ENCODE peak calls at places on chromosome 15, in seven cellular contexts. R is adrenal gland, Z is thoracic aorta, I is cardiac muscle cell, S is H9, T is breast epithelium, P is colonic mucosa. U is an unnamed sample. For H3K4me1, the result is how much of the 10 kb centered on the place peaks cover.

GRCh38 chr15:64611085-64611484 is 150.7 kb downstream of the ZNF609 start:
- DNase-seq in Z (no peak), S (no peak), T (no peak), I (no peak), P (no peak), R (no peak), U (no peak)

GRCh38 chr15:68638953-68639500 is 60.2 kb downstream of the CORO2B start:
- DNase-seq in I (no peak), P (no peak), R (no peak), Z (no peak), T (no peak), S (no peak), U (no peak)

GRCh38 chr15:64246364-64247189 is 83.8 kb upstream of the PPIB start:
- DNase-seq in R (peak), T (no peak), P (no peak), S (peak), I (peak), Z (no peak), U (no peak)

GRCh38 chr15:99983171-99983891 is 250.1 kb upstream of the LYSMD4 start:
- DNase-seq in S (peak), R (no peak), T (no peak), Z (no peak), I (peak), P (no peak), U (no peak)

GRCh38 chr15:31489801-31490646 is 163.4 kb downstream of the KLF13 start:
- DNase-seq in P (peak), S (peak), R (peak), Z (no peak), I (peak), T (no peak), U (no peak)

GRCh38 chr15:51765751-51766150 is 14.4 kb downstream of the TMOD2 start:
- DNase-seq in T (no peak), S (no peak), I (no peak), P (no peak), R (no peak), Z (no peak), U (no peak)

GRCh38 chr15:37028609-37029287 is 71.6 kb downstream of the MEIS2 start:
- DNase-seq in P (no peak), R (no peak), T (no peak), I (peak), S (no peak), Z (no peak), U (no peak)

GRCh38 chr15:85964471-85964870 is 115.2 kb upstream of the AGBL1 start:
- DNase-seq in P (no peak), I (no peak), S (no peak), Z (no peak), R (no peak), T (no peak), U (no peak)

GRCh38 chr15:41857316-41857715 is 18.7 kb downstream of the PLA2G4B start:
- DNase-seq in R (no peak), T (no peak), P (no peak), Z (no peak), I (no peak), S (no peak), U (no peak)

GRCh38 chr15:69398541-69398940 is 15.6 kb upstream of the KIF23 start:
- DNase-seq in Z (no peak), R (no peak), I (no peak), T (no peak), P (no peak), S (no peak), U (no peak)

GRCh38 chr15:65214010-65214409 is 2.7 kb upstream of the CILP start:
- DNase-seq in S (no peak), T (no peak), Z (no peak), P (no peak), R (no peak), I (no peak), U (no peak)

GRCh38 chr15:72685925-72686794 is at the start of the genes BBS4 and HIGD2B:
- DNase-seq in I (peak), R (peak), Z (peak), T (peak), P (peak), S (peak), U (no peak)

GRCh38 chr15:63136742-63137141 is 15.1 kb downstream of the LACTB start:
- DNase-seq in P (no peak), S (no peak), R (no peak), I (no peak), T (no peak), Z (no peak), U (no peak)

GRCh38 chr15:59140422-59141226 is 35.7 kb downstream of the CCNB2 start:
- DNase-seq in P (peak), R (no peak), S (no peak), I (peak), T (no peak), Z (no peak), U (no peak)

GRCh38 chr15:40933520-40933904 is 4.4 kb downstream of the DLL4 start:
- DNase-seq in I (no peak), T (no peak), P (peak), Z (no peak), S (no peak), R (no peak), U (no peak)

GRCh38 chr15:63791236-63791635 is 42.5 kb downstream of the HERC1 start:
- DNase-seq in I (no peak), R (no peak), S (no peak), T (no peak), Z (no peak), P (no peak), U (no peak)

GRCh38 chr15:57806003-57806402 is 99.5 kb downstream of the POLR2M start:
- DNase-seq in T (no peak), P (no peak), Z (no peak), R (no peak), I (no peak), S (no peak), U (no peak)

GRCh38 chr15:38195191-38195901 is 57.3 kb upstream of the SPRED1 start:
- DNase-seq in P (no peak), Z (no peak), R (no peak), T (no peak), I (no peak), S (no peak), U (no peak)

GRCh38 chr15:63104727-63105126 is 16.9 kb upstream of the LACTB start:
- DNase-seq in R (no peak), I (peak), T (no peak), S (no peak), P (no peak), Z (no peak), U (no peak)

DNA sequence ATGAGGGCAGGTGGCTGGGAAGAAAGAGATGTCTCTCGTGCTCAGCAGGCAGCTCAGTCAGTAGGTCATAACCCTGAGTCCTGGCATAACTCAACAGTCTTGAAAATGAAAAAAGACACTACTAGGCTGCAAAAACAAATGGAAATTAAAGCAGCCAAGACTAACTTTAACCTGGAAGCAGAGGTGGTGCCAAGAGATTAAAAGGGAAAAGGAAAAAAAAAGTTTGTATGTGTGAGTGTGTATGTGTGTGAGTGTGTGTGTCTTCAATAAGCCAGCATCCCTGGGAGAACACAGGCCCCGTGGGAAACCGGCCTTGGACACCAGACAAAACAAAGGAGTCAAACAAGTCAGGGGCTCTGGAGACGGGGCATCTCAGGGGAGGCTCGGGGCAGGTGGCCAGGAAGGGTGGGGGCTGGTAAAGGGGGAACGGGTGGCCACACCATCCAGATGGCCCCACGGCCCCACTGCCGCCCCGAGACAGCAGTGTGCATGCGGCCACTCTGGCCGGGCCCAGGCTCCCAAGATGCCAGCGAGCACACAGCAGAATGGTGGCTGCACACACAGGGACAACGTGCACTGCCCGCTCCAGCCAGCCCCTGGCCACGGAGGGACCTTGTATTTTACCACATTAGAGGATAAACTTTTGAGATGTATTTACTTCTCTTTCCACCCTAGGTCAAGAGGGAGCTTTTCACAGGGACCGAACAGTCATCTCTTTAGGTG is 23.8 kb downstream of the CYFIP1 start:
- DNase-seq in I (peak), T (no peak), P (no peak), R (no peak), Z (no peak), S (no peak), U (no peak)
- H3K4me1 ChIP-seq in I (under half), T (under half), P (under half), R (half or more), Z (half or more), S (under half), U (under half)

DNA sequence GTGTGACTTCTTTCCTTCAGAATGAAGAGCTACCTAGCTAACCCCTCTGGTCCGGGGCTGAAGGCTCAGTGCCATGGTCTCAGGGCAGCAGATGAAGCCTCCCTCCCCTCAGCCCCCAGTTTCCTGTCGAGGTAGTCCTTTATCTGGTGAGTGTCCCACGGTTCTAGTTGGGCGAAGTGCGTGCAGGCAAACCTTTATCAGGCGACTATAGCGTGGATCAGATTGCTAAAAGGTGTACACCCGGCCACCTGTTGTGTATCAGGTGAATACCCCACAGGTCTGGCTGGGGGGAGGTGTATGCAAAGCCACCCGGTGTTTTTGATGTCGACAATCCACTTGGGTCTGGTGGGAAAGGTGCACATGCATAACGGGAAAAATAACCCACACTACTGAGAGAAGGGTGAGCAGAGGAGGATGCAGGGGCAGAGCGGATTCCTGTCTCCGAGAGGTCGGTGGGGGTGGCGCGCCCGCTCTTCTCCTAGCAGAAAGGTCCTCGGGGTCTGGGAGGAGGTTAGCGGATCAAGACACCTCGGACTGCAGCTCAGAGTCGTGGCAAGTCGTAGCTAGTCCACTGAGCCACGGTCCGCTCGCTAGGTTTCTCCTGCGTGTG is 529 bp downstream of the SLC12A6 start:
- DNase-seq in R (peak), Z (no peak), I (no peak), S (no peak), T (no peak), P (no peak), U (no peak)
- H3K27ac ChIP-seq in R (peak), Z (peak), I (peak), S (no peak), T (peak), P (peak), U (peak)

DNA sequence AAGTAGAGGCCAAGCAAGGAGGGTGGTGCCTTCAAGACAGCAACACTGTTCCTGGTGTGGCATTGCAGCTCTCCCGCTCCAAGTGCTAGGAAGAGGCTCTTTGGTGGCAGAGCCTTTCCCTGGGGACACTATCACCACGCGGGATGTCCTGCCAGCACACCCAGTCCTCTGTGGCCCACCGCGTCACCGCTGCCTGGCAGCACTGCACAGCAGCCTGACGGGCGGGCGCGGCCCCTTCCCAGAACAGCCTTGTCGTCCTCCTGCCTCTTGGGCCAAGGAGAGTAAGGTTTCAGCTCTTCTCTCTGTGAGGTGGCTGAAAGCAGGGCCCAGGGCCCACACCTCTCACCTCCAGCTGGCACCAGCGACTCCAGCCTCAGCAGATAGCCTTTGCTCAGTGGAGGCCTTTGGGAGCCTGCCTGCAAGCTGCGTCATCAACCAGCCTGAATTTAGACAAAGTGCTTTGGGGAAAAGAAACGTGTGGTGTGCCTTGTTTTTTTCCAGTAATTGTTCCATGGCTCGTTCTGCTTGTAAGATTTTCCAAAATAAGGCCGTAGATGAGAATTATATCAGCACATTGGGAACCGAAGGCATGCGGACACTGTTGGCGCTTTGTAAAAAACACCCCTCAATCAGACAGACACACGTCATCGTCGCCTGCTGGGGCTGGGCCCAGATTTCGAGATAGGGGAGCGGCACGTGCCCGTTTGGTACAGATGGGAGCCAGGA is 65.0 kb downstream of the AAGAB start:
- DNase-seq in P (no peak), S (no peak), Z (peak), T (no peak), I (no peak), R (no peak), U (no peak)
- H3K4me1 ChIP-seq in P (under half), S (under half), Z (under half), T (under half), I (under half), R (under half), U (under half)

GRCh38 chr15:66730168-66731014 is 28.4 kb downstream of the SMAD6 start:
- DNase-seq in Z (no peak), P (no peak), T (no peak), R (no peak), S (no peak), I (no peak), U (no peak)

GRCh38 chr15:66724732-66725467 is 22.9 kb downstream of the SMAD6 start:
- DNase-seq in S (no peak), Z (no peak), R (no peak), T (no peak), P (no peak), I (no peak), U (no peak)

GRCh38 chr15:66733976-66734375 is 31.9 kb downstream of the SMAD6 start:
- DNase-seq in P (no peak), I (no peak), S (no peak), Z (no peak), T (no peak), R (no peak), U (no peak)

GRCh38 chr15:66725468-66725785 is 23.4 kb downstream of the SMAD6 start:
- DNase-seq in P (no peak), S (no peak), I (no peak), Z (no peak), R (no peak), T (no peak), U (no peak)

GRCh38 chr15:66729339-66729951 is 27.4 kb downstream of the SMAD6 start:
- DNase-seq in R (no peak), S (no peak), P (no peak), T (no peak), Z (no peak), I (no peak), U (no peak)
- H3K27ac ChIP-seq in R (no peak), S (no peak), P (peak), T (peak), Z (peak), I (peak), U (peak)

U was measured in esophagus squamous epithelium.